ENCODE peak calls at places on chromosome 4, in seven cellular contexts. Q is A549, S is tibial nerve, Z is heart left ventricle, B is body of pancreas, F is IMR-90, Y is uterus. P is an unnamed sample.

GRCh38 chr4:56653461-56654237 is 27.4 kb downstream of the HOPX start:
- DNase-seq in Q (no peak), S (no peak), Z (no peak), B (no peak), F (no peak), Y (no peak), P (no peak)

GRCh38 chr4:1041147-1041935 is 29.9 kb downstream of the FGFRL1 start:
- DNase-seq in Q (no peak), S (no peak), Z (no peak), B (no peak), F (peak), Y (no peak), P (no peak)

GRCh38 chr4:143352052-143352451 is 15.4 kb downstream of the GAB1 start:
- DNase-seq in Q (no peak), S (no peak), Z (no peak), B (no peak), F (no peak), Y (no peak), P (no peak)

GRCh38 chr4:110610940-110611785 is 11.7 kb downstream of the PITX2 start:
- DNase-seq in Q (peak), S (no peak), Z (no peak), B (no peak), F (no peak), Y (no peak), P (no peak)

GRCh38 chr4:56326363-56326762 is 60.9 kb downstream of the AASDH start:
- DNase-seq in Q (no peak), S (no peak), Z (no peak), B (no peak), F (peak), Y (no peak), P (no peak)

GRCh38 chr4:52001616-52002015 is 18.5 kb downstream of the LRRC66 start:
- DNase-seq in Q (no peak), S (no peak), Z (no peak), B (no peak), F (peak), Y (no peak), P (no peak)

GRCh38 chr4:72974694-72975487 is 94.6 kb downstream of the COX18 start:
- DNase-seq in Q (no peak), S (no peak), Z (no peak), B (no peak), F (peak), Y (no peak), P (no peak)

GRCh38 chr4:128061566-128062536 is 739 bp downstream of the LARP1B start:
- DNase-seq in Q (peak), S (peak), Z (peak), B (peak), F (peak), Y (peak), P (peak)

GRCh38 chr4:19309365-19309764 is 942.3 kb upstream of the SLIT2 start:
- DNase-seq in Q (no peak), S (no peak), Z (no peak), B (no peak), F (peak), Y (no peak), P (no peak)

GRCh38 chr4:175419120-175419774 is 392.8 kb downstream of the GPM6A start:
- DNase-seq in Q (peak), S (no peak), Z (no peak), B (no peak), F (peak), Y (no peak), P (no peak)

GRCh38 chr4:179709961-179710624 is 2267.9 kb upstream of the AGA start:
- DNase-seq in Q (no peak), S (no peak), Z (no peak), B (no peak), F (no peak), Y (no peak), P (no peak)

GRCh38 chr4:147772459-147772969 is 40.6 kb downstream of the ARHGAP10 start:
- DNase-seq in Q (no peak), S (no peak), Z (no peak), B (no peak), F (peak), Y (no peak), P (no peak)

GRCh38 chr4:153649572-153649991 is 34.5 kb upstream of the TLR2 start:
- DNase-seq in Q (no peak), S (no peak), Z (no peak), B (no peak), F (peak), Y (no peak), P (no peak)

GRCh38 chr4:137422666-137423065 is 109.6 kb downstream of the PCDH18 start:
- DNase-seq in Q (no peak), S (no peak), Z (no peak), B (no peak), F (no peak), Y (no peak), P (no peak)

GRCh38 chr4:140152760-140153418 is 1.1 kb downstream of the MAML3 start:
- DNase-seq in Q (no peak), S (peak), Z (peak), B (peak), F (peak), Y (peak), P (peak)

GRCh38 chr4:72031868-72032619 is at the start of gene NPFFR2:
- DNase-seq in Q (no peak), S (no peak), Z (peak), B (peak), F (no peak), Y (no peak), P (no peak)

GRCh38 chr4:76791479-76791878 is 106.5 kb downstream of the SOWAHB start:
- DNase-seq in Q (no peak), S (no peak), Z (no peak), B (no peak), F (no peak), Y (no peak), P (no peak)

GRCh38 chr4:165972747-165973146 is 99.7 kb downstream of the TLL1 start:
- DNase-seq in Q (no peak), S (no peak), Z (no peak), B (no peak), F (no peak), Y (no peak), P (no peak)

GRCh38 chr4:122584517-122584916 is 36.3 kb downstream of the IL21 start:
- DNase-seq in Q (no peak), S (no peak), Z (no peak), B (no peak), F (peak), Y (no peak), P (no peak)

GRCh38 chr4:166658585-166658984 is 575.7 kb downstream of the SPOCK3 start:
- DNase-seq in Q (no peak), S (no peak), Z (no peak), B (no peak), F (no peak), Y (no peak), P (no peak)

GRCh38 chr4:17066972-17067371 is 168.5 kb upstream of the LDB2 start:
- DNase-seq in Q (peak), S (no peak), Z (no peak), B (no peak), F (peak), Y (peak), P (no peak)

GRCh38 chr4:102478186-102478585 is 23.0 kb upstream of the NFKB1 start:
- DNase-seq in Q (no peak), S (no peak), Z (no peak), B (no peak), F (no peak), Y (no peak), P (no peak)

GRCh38 chr4:143482753-143483362 is 30.6 kb upstream of the SMARCA5 start:
- DNase-seq in Q (peak), S (no peak), Z (no peak), B (peak), F (peak), Y (peak), P (no peak)

GRCh38 chr4:88526221-88526815 is 2.7 kb upstream of the PYURF start:
- DNase-seq in Q (no peak), S (no peak), Z (no peak), B (no peak), F (no peak), Y (no peak), P (no peak)

DNA sequence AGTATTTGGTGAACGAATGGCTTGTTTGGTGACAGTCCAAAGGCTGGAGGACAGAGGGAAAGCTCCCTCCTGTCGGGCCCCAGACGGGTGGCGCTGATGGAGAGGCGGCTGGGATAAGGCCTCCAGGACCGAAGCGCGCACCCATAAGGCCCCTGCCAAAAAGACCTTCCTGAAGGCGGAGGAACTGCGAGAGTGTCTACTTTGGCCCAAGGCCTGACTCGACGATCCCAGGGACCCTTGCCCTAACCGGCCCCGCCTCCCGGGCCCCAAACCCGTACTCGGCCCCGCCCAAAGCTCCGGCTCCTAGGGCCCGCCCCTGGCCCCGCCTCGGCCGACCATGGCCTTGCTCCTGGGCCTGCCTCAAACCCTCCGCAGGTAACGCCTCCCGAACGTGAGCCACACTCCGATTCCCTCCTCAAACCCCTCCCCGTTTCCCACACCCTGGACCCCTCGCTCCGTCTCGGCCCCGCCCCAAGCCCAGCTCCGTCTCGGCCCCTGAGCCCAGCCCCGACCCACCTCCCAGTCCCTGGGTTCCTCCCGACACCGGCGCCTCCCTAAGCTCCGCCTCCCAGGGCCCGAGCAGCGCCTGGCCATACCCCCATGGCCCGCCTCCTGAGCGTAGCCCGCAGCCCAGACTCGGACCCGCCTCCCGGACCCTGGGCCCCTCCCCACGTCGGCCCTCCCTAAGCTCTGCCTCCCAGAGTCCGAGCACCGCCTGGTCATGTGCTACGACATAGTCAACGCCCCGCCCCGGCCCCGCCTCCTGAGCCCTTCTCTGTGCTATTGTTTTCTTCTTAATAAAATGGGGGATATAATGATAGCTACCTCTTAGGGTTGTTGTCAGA is 90.0 kb upstream of the DRD5 start:
- DNase-seq in Q (peak), S (peak), Z (peak), B (peak), F (peak), Y (peak), P (peak)
- TF ChIP-seq POLR2A in Q (no peak), S (no peak), Z (no peak), B (peak), F (no peak), Y (peak), P (no peak)

DNA sequence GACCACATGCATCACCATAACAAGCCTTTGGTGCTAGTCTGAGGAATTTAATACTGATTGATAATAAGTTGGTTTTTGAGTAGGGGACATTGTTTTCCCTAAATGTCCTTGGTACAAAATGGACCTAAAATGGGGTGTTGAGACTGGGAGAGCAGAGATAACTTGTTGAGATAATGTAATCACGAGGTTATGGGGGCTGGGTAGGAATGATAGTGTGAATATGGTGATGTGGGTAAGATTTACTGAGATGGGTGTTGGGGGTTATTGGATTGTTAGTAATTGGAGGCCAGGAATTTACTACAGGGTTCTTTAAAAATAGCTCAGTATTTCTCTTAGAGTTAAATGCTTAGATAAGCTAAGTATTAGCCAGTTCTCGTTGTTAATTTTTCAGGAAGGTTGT is 3.9 kb downstream of the BMP2K start:
- DNase-seq in Q (no peak), S (no peak), Z (no peak), B (no peak), F (no peak), Y (no peak), P (no peak)
- H3K4me3 ChIP-seq in Q (no peak), S (no peak), Z (no peak), B (no peak), F (no peak), Y (no peak), P (no peak)

GRCh38 chr4:6908397-6909112 is 1.1 kb upstream of the TBC1D14 start:
- DNase-seq in Q (no peak), S (no peak), Z (no peak), B (no peak), F (peak), Y (no peak), P (no peak)

GRCh38 chr4:6909970-6910339 is 329 bp downstream of the TBC1D14 start:
- DNase-seq in Q (peak), S (no peak), Z (no peak), B (peak), F (no peak), Y (no peak), P (no peak)

GRCh38 chr4:6907658-6908191 is 1.9 kb upstream of the TBC1D14 start:
- DNase-seq in Q (peak), S (no peak), Z (no peak), B (peak), F (no peak), Y (no peak), P (no peak)

GRCh38 chr4:6910340-6910959 is 824 bp downstream of the TBC1D14 start:
- DNase-seq in Q (peak), S (no peak), Z (no peak), B (no peak), F (no peak), Y (no peak), P (no peak)

DNA sequence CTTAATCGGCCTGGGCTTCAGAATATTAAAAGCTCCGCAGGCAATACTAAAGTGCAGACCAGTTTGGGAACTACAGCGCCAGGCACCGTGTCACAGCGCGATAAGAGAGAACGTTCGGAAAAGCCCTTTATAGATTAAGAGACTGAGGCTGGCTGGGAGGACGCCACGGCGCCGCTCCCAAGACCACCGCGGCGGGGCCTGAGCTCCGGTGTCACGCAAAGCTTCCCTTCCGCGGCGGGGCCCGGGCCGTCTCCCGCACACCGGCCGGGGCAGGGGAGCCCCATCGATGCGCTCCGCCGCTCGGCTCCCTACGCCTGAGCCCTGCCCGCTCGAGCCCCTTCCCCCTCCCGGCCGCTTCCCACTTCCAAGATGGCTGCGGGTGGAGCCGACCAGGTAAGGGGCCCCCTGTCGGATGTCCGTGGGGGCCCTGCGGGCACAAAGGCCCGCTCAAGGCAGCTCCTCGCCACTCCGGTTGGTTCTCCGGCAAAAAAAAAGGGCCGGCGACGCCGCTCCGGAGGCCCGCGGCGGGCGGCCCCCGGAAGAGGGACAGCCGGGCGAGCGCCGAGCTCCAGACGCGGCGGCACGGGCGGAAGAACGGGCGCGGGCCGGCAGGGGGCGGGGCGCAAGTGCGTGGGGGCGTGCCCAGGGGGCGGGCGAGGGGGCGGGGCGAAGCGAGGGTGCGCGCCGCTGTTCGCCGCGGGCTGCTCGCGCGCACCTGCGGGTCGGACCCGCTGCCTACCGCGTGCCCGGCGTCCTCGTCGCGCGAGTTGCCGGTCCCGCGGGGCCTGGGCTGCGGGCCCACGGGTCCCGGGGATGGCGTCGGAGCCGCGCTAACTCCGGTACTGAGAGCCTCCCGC is at the start of gene TBC1D14:
- DNase-seq in Q (peak), S (peak), Z (peak), B (peak), F (peak), Y (peak), P (peak)
- TF ChIP-seq POLR2A in Q (peak), S (peak), Z (peak), B (peak), F (peak), Y (peak), P (peak)

DNA sequence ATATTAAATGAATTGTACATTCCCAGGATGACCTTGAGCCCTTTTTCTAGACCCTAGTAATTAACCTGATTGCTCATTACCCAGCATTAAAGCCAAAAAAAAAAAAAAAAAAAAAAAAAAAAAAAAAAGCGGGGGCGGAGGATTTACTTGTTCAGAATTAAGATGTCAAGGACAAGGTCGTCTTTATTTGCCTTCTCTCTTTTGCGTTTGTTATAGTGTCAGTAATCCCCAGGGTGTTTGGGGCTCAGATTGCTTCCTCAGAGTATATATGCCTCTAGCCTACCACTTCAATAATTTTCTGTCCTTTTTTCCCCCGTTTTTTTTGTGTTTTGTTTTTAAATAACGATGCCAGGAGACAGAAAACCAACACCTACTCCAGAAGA is 138.4 kb downstream of the AFF1 start:
- DNase-seq in Q (no peak), S (no peak), Z (no peak), B (no peak), F (no peak), Y (no peak), P (no peak)
- H3K4me3 ChIP-seq in Q (no peak), S (no peak), Z (no peak), B (no peak), F (no peak), Y (no peak), P (no peak)

GRCh38 chr4:141636771-141637460 is 533 bp downstream of the IL15 start:
- DNase-seq in Q (peak), S (no peak), Z (peak), B (peak), F (peak), Y (peak), P (peak)
- TF ChIP-seq POLR2A in Q (no peak), S (no peak), Z (peak), B (peak), F (no peak), Y (no peak), P (no peak)